ENCODE peak calls at places on chromosomes 4 and X, in six cellular contexts. D is GM23338, N is HFF-Myc, I is GM10248, U is progenitor cell of endocrine pancreas, Z is lung. A is an unnamed sample.

GRCh38 chr4:61376301-61376700 is 176.2 kb downstream of the ADGRL3 start:
- DNase-seq in D (no peak), Z (no peak), I (no peak), N (no peak), U (no peak), A (no peak)

GRCh38 chr4:142236268-142236667 is 599.9 kb downstream of the IL15 start:
- DNase-seq in N (no peak), Z (no peak), I (no peak), U (no peak), D (no peak), A (no peak)

GRCh38 chr4:151522790-151523332 is 113.9 kb downstream of the FHIP1A start:
- DNase-seq in D (no peak), Z (no peak), I (no peak), N (no peak), U (no peak), A (no peak)

GRCh38 chr4:5399790-5400421 is 308.5 kb downstream of the EVC2 start:
- DNase-seq in N (no peak), U (peak; percentile 24), I (peak; percentile 32), Z (no peak), D (peak; percentile 76), A (no peak)

GRCh38 chr4:145216532-145216931 is 36.1 kb upstream of the OTUD4 start:
- DNase-seq in I (no peak), D (peak; percentile 33), U (no peak), N (no peak), Z (no peak), A (peak; percentile 32)

GRCh38 chr4:21765810-21766407 is 182.7 kb downstream of the KCNIP4 start:
- DNase-seq in N (no peak), D (peak; percentile 89), U (peak; percentile 30), Z (no peak), I (peak; percentile 18), A (peak; percentile 24)

GRCh38 chrX:69093960-69094935 is 71.0 kb downstream of the PJA1 start:
- DNase-seq in N (no peak), U (no peak), Z (no peak), D (peak; percentile 76), I (peak; percentile 62), A (peak; percentile 77)

GRCh38 chr4:30801876-30802275 is 81.7 kb downstream of the PCDH7 start:
- DNase-seq in D (no peak), U (no peak), N (no peak), Z (no peak), I (no peak), A (no peak)

GRCh38 chr4:150256841-150257273 is 178.6 kb downstream of the DCLK2 start:
- DNase-seq in D (peak; percentile 66), I (no peak), N (no peak), Z (no peak), U (no peak), A (no peak)

GRCh38 chr4:10035130-10035529 is 13.8 kb upstream of the SLC2A9 start:
- DNase-seq in I (no peak), N (no peak), D (no peak), Z (no peak), U (no peak), A (no peak)

GRCh38 chr4:102780476-102781144 is 19.8 kb upstream of the MANBA start:
- DNase-seq in D (no peak), I (no peak), Z (no peak), U (no peak), N (no peak), A (no peak)

GRCh38 chr4:112968456-112969159 is 80.8 kb upstream of the ANK2 start:
- DNase-seq in Z (no peak), U (no peak), I (no peak), N (no peak), D (no peak), A (no peak)

GRCh38 chr4:39466747-39467146 is 7.9 kb downstream of the LIAS start:
- DNase-seq in U (no peak), I (no peak), N (no peak), D (no peak), Z (no peak), A (no peak)

GRCh38 chrX:38664285-38664684 is 102.9 kb downstream of the TSPAN7 start:
- DNase-seq in Z (no peak), D (peak; percentile 49), I (no peak), U (no peak), N (no peak), A (no peak)

GRCh38 chrX:40153335-40154221 is 55.8 kb upstream of the BCOR start:
- DNase-seq in U (no peak), D (peak; percentile 39), Z (no peak), N (no peak), I (peak; percentile 73), A (peak; percentile 86)

GRCh38 chr4:152525878-152526277 is 10.0 kb downstream of the FBXW7 start:
- DNase-seq in D (no peak), Z (no peak), I (no peak), U (no peak), N (no peak), A (no peak)

GRCh38 chr4:99352602-99353580 is at the start of gene ADH1C:
- DNase-seq in I (no peak), U (no peak), Z (no peak), N (no peak), D (no peak), A (no peak)

GRCh38 chr4:76341063-76341462 is 34.5 kb downstream of the STBD1 start:
- DNase-seq in U (no peak), Z (no peak), N (no peak), I (no peak), D (no peak), A (no peak)

GRCh38 chr4:173917255-173917960 is 366.1 kb downstream of the FBXO8 start:
- DNase-seq in I (no peak), N (no peak), Z (no peak), D (peak; percentile 37), U (no peak), A (no peak)

GRCh38 chr4:87979810-87980209 is 4.3 kb downstream of the SPP1 start:
- DNase-seq in D (no peak), N (no peak), U (no peak), I (no peak), Z (no peak), A (no peak)

GRCh38 chr4:182929296-182929695 is 12.1 kb upstream of the DCTD start:
- DNase-seq in I (no peak), U (no peak), Z (no peak), N (no peak), D (no peak), A (no peak)

GRCh38 chr4:107896158-107896645 is 35.1 kb upstream of the CYP2U1 start:
- DNase-seq in D (no peak), I (no peak), U (no peak), N (peak; percentile 84), Z (peak; percentile 32), A (no peak)

GRCh38 chrX:39202641-39203040 is 401.4 kb downstream of the MID1IP1 start:
- DNase-seq in Z (no peak), I (no peak), N (no peak), D (no peak), U (no peak), A (no peak)

GRCh38 chr4:100479971-100480370 is 37.9 kb downstream of the EMCN start:
- DNase-seq in I (no peak), N (no peak), D (no peak), U (no peak), Z (no peak), A (no peak)

GRCh38 chrX:106300239-106300638 is 132.1 kb downstream of the PWWP3B start:
- DNase-seq in U (no peak), N (no peak), Z (no peak), I (no peak), D (no peak), A (no peak)

GRCh38 chrX:70453024-70453618 is 8.5 kb downstream of the DLG3 start:
- DNase-seq in I (no peak), D (no peak), U (no peak), N (no peak), Z (no peak), A (peak; percentile 44)

GRCh38 chr4:15003441-15003890 is 1.2 kb downstream of the CPEB2 start:
- DNase-seq in Z (peak; percentile 59), D (peak; percentile 66), N (no peak), I (peak; percentile 54), U (peak; percentile 45), A (peak; percentile 66)

GRCh38 chr4:114998316-114998715 is 115.1 kb downstream of the NDST4 start:
- DNase-seq in U (no peak), D (no peak), I (no peak), Z (no peak), N (no peak), A (no peak)

GRCh38 chrX:47243351-47243750 is 10.5 kb downstream of the USP11 start:
- DNase-seq in N (no peak), U (no peak), Z (no peak), D (no peak), I (no peak), A (no peak)

GRCh38 chr4:134243742-134244713 is 42.4 kb upstream of the PABPC4L start:
- DNase-seq in D (peak; percentile 7), N (no peak), Z (no peak), U (no peak), I (peak; percentile 3), A (no peak)

GRCh38 chr4:74203467-74203866 is 45.5 kb downstream of the MTHFD2L start:
- DNase-seq in U (no peak), N (no peak), Z (no peak), D (no peak), I (no peak), A (no peak)

GRCh38 chrX:54745676-54746075 is 52.4 kb downstream of the ITIH6 start:
- DNase-seq in I (no peak), D (no peak), U (no peak), Z (no peak), N (no peak), A (no peak)

GRCh38 chr4:24984602-24985532 is 45.9 kb downstream of the LGI2 start:
- DNase-seq in I (no peak), Z (no peak), N (no peak), D (peak; percentile 48), U (no peak), A (no peak)
- TF ChIP-seq CTCF in I (no peak), Z (no peak), N (no peak), D (no peak), U (peak; percentile 15), A (no peak)

DNA sequence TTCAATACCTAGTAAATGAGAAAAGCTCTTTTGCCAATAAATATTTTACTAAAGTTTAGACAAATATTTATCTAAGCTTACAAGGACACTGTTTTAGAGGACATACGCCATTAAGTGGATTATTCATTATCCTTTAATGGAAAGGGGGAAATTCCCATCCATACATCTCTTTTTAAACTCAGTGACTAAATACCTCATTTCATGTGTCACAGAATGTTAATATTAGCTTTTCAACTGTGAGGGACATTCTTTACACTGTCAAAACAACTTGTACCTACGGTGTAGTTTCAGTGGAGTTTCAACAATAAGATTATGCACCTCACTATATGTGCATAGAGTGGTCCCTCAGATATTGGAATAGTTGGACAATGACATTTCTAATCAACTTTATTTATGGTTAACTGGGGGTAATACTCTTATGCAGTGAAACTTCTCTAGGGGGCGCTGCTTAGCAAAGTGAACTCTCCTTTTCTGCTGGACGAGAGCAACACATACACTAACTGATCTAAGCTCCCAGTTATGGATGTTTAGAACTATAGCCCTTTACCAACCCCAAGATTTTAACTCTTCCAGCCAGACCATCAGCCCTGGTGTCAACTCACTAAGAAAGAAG is 9.7 kb downstream of the HS6ST2 start:
- DNase-seq in Z (no peak), N (no peak), I (no peak), U (no peak), D (peak; percentile 62), A (no peak)
- TF ChIP-seq CTCF in Z (no peak), N (peak; percentile 11), I (no peak), U (peak; percentile 58), D (peak; percentile 55), A (no peak)

GRCh38 chrX:20063716-20064351 is 52.9 kb downstream of the MAP7D2 start:
- DNase-seq in D (peak; percentile 41), U (no peak), Z (no peak), N (no peak), I (no peak), A (no peak)
- TF ChIP-seq CTCF in D (peak; percentile 52), U (no peak), Z (no peak), N (no peak), I (no peak), A (peak; percentile 27)

GRCh38 chrX:145178268-145178667 is 69.0 kb upstream of the SPANXN1 start:
- DNase-seq in I (no peak), D (no peak), U (no peak), N (no peak), Z (no peak), A (no peak)
- TF ChIP-seq CTCF in I (no peak), D (no peak), U (peak; percentile 45), N (no peak), Z (no peak), A (peak; percentile 20)

A was measured in GM13977.